ENCODE peak calls at places on chromosomes 16 and 17, in eight cellular contexts. T is endothelial cell, M is tibial nerve, P is osteocyte, B is esophagus squamous epithelium, W is Panc1, G is lung, Y is cardiac fibroblast. X is an unnamed sample.

GRCh38 chr17:4358154-4358553 is 8.3 kb downstream of the UBE2G1 start:
- DNase-seq in T (no peak), M (no peak), P (no peak), B (no peak), W (no peak), G (no peak), Y (no peak), X (no peak)

GRCh38 chr16:85898521-85899442 is at the start of gene IRF8:
- DNase-seq in T (peak; percentile 67), M (peak; percentile 46), P (no peak), B (no peak), W (no peak), G (peak; percentile 68), Y (peak; percentile 52), X (no peak)

GRCh38 chr16:84514874-84515835 is 10.7 kb upstream of the MEAK7 start:
- DNase-seq in T (no peak), M (no peak), P (no peak), B (peak; percentile 42), W (no peak), G (peak; percentile 62), Y (no peak), X (no peak)

GRCh38 chr16:70754874-70755600 is 45.9 kb downstream of the VAC14 start:
- DNase-seq in T (no peak), M (no peak), P (no peak), B (no peak), W (no peak), G (no peak), Y (no peak), X (no peak)

GRCh38 chr17:79988163-79988971 is 47.3 kb downstream of the TBC1D16 start:
- DNase-seq in T (no peak), M (no peak), P (no peak), B (no peak), W (no peak), G (no peak), Y (peak; percentile 82), X (no peak)

GRCh38 chr17:933168-934083 is 46.1 kb downstream of the NXN start:
- DNase-seq in T (no peak), M (no peak), P (no peak), B (no peak), W (peak; percentile 52), G (peak; percentile 83), Y (peak; percentile 92), X (no peak)

GRCh38 chr17:43787728-43788127 is 7.5 kb downstream of the CFAP97D1 start:
- DNase-seq in T (no peak), M (no peak), P (no peak), B (no peak), W (no peak), G (no peak), Y (no peak), X (no peak)

GRCh38 chr17:57268176-57268575 is 11.9 kb downstream of the MSI2 start:
- DNase-seq in T (no peak), M (no peak), P (no peak), B (no peak), W (no peak), G (no peak), Y (no peak), X (no peak)

GRCh38 chr16:35733971-35734702 is 2274.7 kb downstream of the TP53TG3F start:
- DNase-seq in T (no peak), M (no peak), P (peak; percentile 66), B (no peak), W (no peak), G (no peak), Y (no peak), X (no peak)

GRCh38 chr16:12290165-12290564 is 313.6 kb downstream of the SNX29 start:
- DNase-seq in T (no peak), M (no peak), P (no peak), B (no peak), W (no peak), G (no peak), Y (no peak), X (no peak)

GRCh38 chr16:73066927-73067670 is 19.2 kb upstream of the ZFHX3 start:
- DNase-seq in T (no peak), M (no peak), P (no peak), B (no peak), W (no peak), G (no peak), Y (peak; percentile 77), X (no peak)

GRCh38 chr16:68379472-68380347 is 68.6 kb downstream of the SMPD3 start:
- DNase-seq in T (no peak), M (no peak), P (no peak), B (no peak), W (no peak), G (no peak), Y (no peak), X (no peak)

GRCh38 chr17:61372436-61372835 is 27.2 kb upstream of the TBX2 start:
- DNase-seq in T (no peak), M (no peak), P (no peak), B (no peak), W (no peak), G (no peak), Y (no peak), X (no peak)

GRCh38 chr17:56774650-56775049 is 59.1 kb downstream of the C17orf67 start:
- DNase-seq in T (no peak), M (no peak), P (no peak), B (no peak), W (no peak), G (no peak), Y (no peak), X (no peak)

GRCh38 chr17:28325221-28325620 is 6.2 kb downstream of the TMEM97 start:
- DNase-seq in T (no peak), M (no peak), P (peak; percentile 36), B (no peak), W (no peak), G (no peak), Y (no peak), X (no peak)

GRCh38 chr17:81373536-81374160 is 21.6 kb upstream of the BAHCC1 start:
- DNase-seq in T (no peak), M (no peak), P (no peak), B (no peak), W (no peak), G (no peak), Y (no peak), X (no peak)

GRCh38 chr16:75703341-75703740 is 2.1 kb upstream of the DUXB start:
- DNase-seq in T (no peak), M (no peak), P (peak; percentile 23), B (no peak), W (no peak), G (no peak), Y (no peak), X (no peak)

GRCh38 chr17:5780476-5780875 is 196.2 kb upstream of the NLRP1 start:
- DNase-seq in T (no peak), M (no peak), P (no peak), B (no peak), W (no peak), G (no peak), Y (peak; percentile 6), X (no peak)

GRCh38 chr16:75130150-75130771 is 13.7 kb upstream of the LDHD start:
- DNase-seq in T (no peak), M (no peak), P (no peak), B (no peak), W (no peak), G (no peak), Y (no peak), X (no peak)

DNA sequence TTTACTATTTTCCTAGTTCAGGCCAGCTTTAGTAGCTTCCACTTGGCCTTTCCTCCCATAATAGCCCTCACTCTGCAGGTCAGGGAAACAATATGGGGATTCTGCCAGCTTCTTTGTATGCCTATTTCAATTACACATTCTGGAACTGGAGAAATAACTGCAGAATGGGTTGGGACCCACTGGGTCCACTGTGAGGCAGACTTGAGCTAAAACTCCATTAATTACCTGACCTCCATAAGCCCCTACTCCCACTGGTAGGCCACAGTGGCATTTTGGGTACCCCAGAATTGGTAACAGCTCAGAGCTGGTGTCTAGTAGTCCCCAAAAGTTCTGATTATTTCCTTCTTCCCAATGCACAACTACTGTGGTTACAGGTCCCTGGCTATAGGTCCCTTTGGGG is 16.7 kb upstream of the TENT4B start:
- DNase-seq in T (no peak), M (no peak), P (no peak), B (no peak), W (no peak), G (no peak), Y (no peak), X (no peak)
- TF ChIP-seq CTCF in T (no peak), M (no peak), P (no peak), B (no peak), W (no peak), G (no peak), Y (no peak), X (no peak)

GRCh38 chr17:8255499-8255898 is 6.4 kb downstream of the PFAS start:
- DNase-seq in T (no peak), M (no peak), P (no peak), B (no peak), W (no peak), G (no peak), Y (no peak), X (no peak)
- TF ChIP-seq CTCF in T (no peak), M (no peak), P (no peak), B (no peak), W (no peak), G (no peak), Y (peak; percentile 10), X (no peak)

DNA sequence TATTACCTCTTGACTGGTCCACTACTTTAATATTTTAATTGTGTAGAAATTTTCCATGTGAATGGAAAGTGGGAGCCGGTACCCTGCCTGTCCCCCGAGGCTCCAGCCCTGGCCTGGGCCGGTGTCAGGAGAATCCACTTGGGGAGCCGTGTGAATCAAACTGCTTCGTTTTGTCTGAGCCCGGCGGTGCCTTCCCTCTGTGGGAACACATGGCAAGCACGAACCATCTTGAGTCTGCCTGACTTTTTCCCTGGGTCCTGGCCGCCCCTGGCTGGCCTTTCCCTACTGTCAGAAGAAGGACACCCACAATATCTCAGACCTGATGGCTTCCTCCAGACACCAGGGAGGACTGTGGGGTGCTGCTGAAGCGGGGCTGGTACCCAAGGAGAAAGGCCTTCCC is 12.4 kb upstream of the MYO15B start:
- DNase-seq in T (no peak), M (no peak), P (no peak), B (no peak), W (no peak), G (no peak), Y (no peak), X (no peak)
- TF ChIP-seq CTCF in T (no peak), M (no peak), P (no peak), B (no peak), W (no peak), G (no peak), Y (no peak), X (no peak)

GRCh38 chr16:1372292-1372950 is 20.7 kb downstream of the GNPTG start:
- DNase-seq in T (no peak), M (no peak), P (no peak), B (no peak), W (no peak), G (no peak), Y (no peak), X (no peak)

GRCh38 chr16:1375741-1376410 is 24.1 kb downstream of the GNPTG start:
- DNase-seq in T (no peak), M (no peak), P (no peak), B (no peak), W (no peak), G (no peak), Y (no peak), X (no peak)

GRCh38 chr16:1377406-1378010 is 25.8 kb downstream of the GNPTG start:
- DNase-seq in T (no peak), M (no peak), P (no peak), B (no peak), W (no peak), G (no peak), Y (no peak), X (no peak)

GRCh38 chr16:1374418-1375297 is 22.9 kb downstream of the GNPTG start:
- DNase-seq in T (no peak), M (no peak), P (no peak), B (no peak), W (no peak), G (no peak), Y (no peak), X (no peak)

GRCh38 chr16:1375298-1375640 is 23.5 kb downstream of the GNPTG start:
- DNase-seq in T (no peak), M (no peak), P (no peak), B (no peak), W (no peak), G (no peak), Y (no peak), X (no peak)
- TF ChIP-seq CTCF in T (no peak), M (no peak), P (no peak), B (no peak), W (no peak), G (no peak), Y (no peak), X (no peak)